ENCODE peak calls at places on chromosome 4, in six cellular contexts. Z is OCI-LY7; T is A549; B is CD4-positive, alpha-beta T cell; C is H9; O is heart right ventricle. V is an unnamed sample.

GRCh38 chr4:110124721-110125120 is 73.7 kb downstream of the ELOVL6 start:
- DNase-seq in Z (no peak), T (no peak), B (no peak), C (no peak), O (no peak), V (peak; percentile 28)

GRCh38 chr4:3121596-3121995 is 47.1 kb downstream of the HTT start:
- DNase-seq in Z (no peak), T (no peak), B (no peak), C (no peak), O (no peak), V (no peak)

GRCh38 chr4:930827-931193 is 1.3 kb downstream of the GAK start:
- DNase-seq in Z (no peak), T (no peak), B (no peak), C (no peak), O (no peak), V (no peak)

GRCh38 chr4:79217043-79217442 is 108.8 kb downstream of the NAA11 start:
- DNase-seq in Z (no peak), T (no peak), B (no peak), C (peak; percentile 44), O (no peak), V (no peak)

GRCh38 chr4:151537726-151538125 is 128.8 kb downstream of the FHIP1A start:
- DNase-seq in Z (no peak), T (no peak), B (no peak), C (no peak), O (no peak), V (no peak)

GRCh38 chr4:180041576-180041975 is 2201.6 kb upstream of the TENM3 start:
- DNase-seq in Z (no peak), T (no peak), B (no peak), C (no peak), O (no peak), V (no peak)

GRCh38 chr4:141352775-141353544 is 132.3 kb downstream of the ZNF330 start:
- DNase-seq in Z (no peak), T (no peak), B (no peak), C (no peak), O (no peak), V (no peak)

GRCh38 chr4:112735474-112735951 is 98.6 kb downstream of the LARP7 start:
- DNase-seq in Z (peak; percentile 42), T (no peak), B (no peak), C (no peak), O (no peak), V (peak; percentile 49)

GRCh38 chr4:22668301-22668700 is 24.4 kb upstream of the GBA3 start:
- DNase-seq in Z (no peak), T (no peak), B (no peak), C (no peak), O (no peak), V (no peak)

GRCh38 chr4:139301821-139302611 is at the start of gene NDUFC1:
- DNase-seq in Z (peak; percentile 80), T (peak; percentile 59), B (peak; percentile 27), C (peak; percentile 61), O (peak; percentile 43), V (peak; percentile 55)

GRCh38 chr4:122827258-122827887 is 742 bp downstream of the FGF2 start:
- DNase-seq in Z (peak; percentile 1), T (no peak), B (no peak), C (no peak), O (peak; percentile 60), V (peak; percentile 79)

GRCh38 chr4:71732066-71732465 is 51.8 kb downstream of the GC start:
- DNase-seq in Z (no peak), T (no peak), B (no peak), C (no peak), O (no peak), V (no peak)

GRCh38 chr4:121711263-121712000 is 14.7 kb upstream of the ANXA5 start:
- DNase-seq in Z (no peak), T (peak; percentile 74), B (no peak), C (peak; percentile 96), O (peak; percentile 85), V (peak; percentile 44)

GRCh38 chr4:15779336-15779735 is 1.2 kb downstream of the CD38 start:
- DNase-seq in Z (no peak), T (peak; percentile 75), B (no peak), C (peak; percentile 51), O (peak; percentile 29), V (no peak)

GRCh38 chr4:85591361-85592098 is 116.6 kb downstream of the ARHGAP24 start:
- DNase-seq in Z (no peak), T (peak; percentile 4), B (no peak), C (no peak), O (no peak), V (no peak)

GRCh38 chr4:140037353-140038030 is 116.5 kb downstream of the MAML3 start:
- DNase-seq in Z (no peak), T (peak; percentile 93), B (no peak), C (no peak), O (no peak), V (no peak)

GRCh38 chr4:27366424-27366823 is 505.8 kb downstream of the STIM2 start:
- DNase-seq in Z (no peak), T (no peak), B (no peak), C (no peak), O (no peak), V (no peak)

GRCh38 chr4:108068422-108068821 is 78.7 kb downstream of the HADH start:
- DNase-seq in Z (no peak), T (no peak), B (no peak), C (no peak), O (no peak), V (no peak)

GRCh38 chr4:183096276-183096965 is 2.6 kb upstream of the WWC2 start:
- DNase-seq in Z (no peak), T (no peak), B (no peak), C (no peak), O (no peak), V (no peak)

GRCh38 chr4:91322961-91323360 is 980.8 kb upstream of the GRID2 start:
- DNase-seq in Z (no peak), T (no peak), B (no peak), C (no peak), O (no peak), V (no peak)

GRCh38 chr4:6633091-6633906 is 7.2 kb upstream of the MRFAP1 start:
- DNase-seq in Z (peak; percentile 74), T (no peak), B (no peak), C (no peak), O (no peak), V (no peak)

GRCh38 chr4:158667651-158668198 is 4.0 kb downstream of the C4orf46 start:
- DNase-seq in Z (peak; percentile 31), T (peak; percentile 53), B (no peak), C (no peak), O (no peak), V (peak; percentile 28)

GRCh38 chr4:15344041-15344440 is 83.8 kb upstream of the C1QTNF7 start:
- DNase-seq in Z (no peak), T (no peak), B (no peak), C (no peak), O (no peak), V (no peak)

GRCh38 chr4:161936625-161937133 is 227.1 kb downstream of the FSTL5 start:
- DNase-seq in Z (no peak), T (peak; percentile 17), B (no peak), C (no peak), O (no peak), V (no peak)

GRCh38 chr4:72712997-72713396 is 144.0 kb upstream of the ADAMTS3 start:
- DNase-seq in Z (no peak), T (no peak), B (no peak), C (no peak), O (no peak), V (no peak)

DNA sequence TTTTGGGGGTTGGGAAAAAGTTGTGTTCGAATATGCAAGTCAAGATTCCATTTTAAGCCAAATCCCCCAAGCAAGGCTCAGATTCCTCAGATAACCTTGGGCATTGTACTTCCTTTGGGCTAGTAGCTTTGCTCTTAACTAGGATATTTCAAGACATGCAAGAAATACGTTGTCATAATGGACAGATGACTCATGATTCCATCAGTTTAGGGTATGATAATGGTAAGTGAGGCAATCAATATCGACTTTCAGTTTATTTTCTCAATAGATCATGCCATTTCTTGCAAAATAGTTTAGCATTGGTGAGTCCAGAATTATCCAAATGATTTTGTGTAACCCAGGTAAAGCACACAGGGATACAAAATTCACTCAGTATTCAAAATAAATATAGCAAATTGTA is 25.4 kb downstream of the CFAP299 start:
- DNase-seq in Z (no peak), T (no peak), B (no peak), C (no peak), O (no peak), V (no peak)
- TF ChIP-seq CTCF in Z (no peak), T (no peak), B (no peak), C (no peak), O (no peak), V (no peak)

DNA sequence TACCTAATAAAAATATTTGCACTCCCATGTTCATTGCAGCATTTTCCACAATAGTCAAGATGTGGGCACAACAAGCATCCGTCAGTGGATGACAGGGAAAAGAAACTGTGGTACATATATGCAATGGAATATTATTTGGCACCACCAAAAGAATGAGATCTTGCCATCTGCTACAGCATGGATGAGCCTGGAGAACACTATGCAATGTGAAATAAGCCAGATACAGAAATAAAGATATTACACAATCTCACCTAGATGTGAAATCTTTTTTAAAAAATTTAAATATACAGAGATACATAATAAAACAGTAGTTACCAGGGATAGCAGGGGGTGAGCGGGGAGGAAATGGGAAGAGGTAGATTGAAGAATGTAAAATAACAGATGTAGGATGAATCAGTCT is 44.8 kb downstream of the LDB2 start:
- DNase-seq in Z (no peak), T (no peak), B (no peak), C (no peak), O (no peak), V (no peak)
- TF ChIP-seq CTCF in Z (no peak), T (no peak), B (no peak), C (no peak), O (no peak), V (no peak)

GRCh38 chr4:115042496-115042895 is 70.9 kb downstream of the NDST4 start:
- DNase-seq in Z (peak; percentile 2), T (peak; percentile 6), B (no peak), C (no peak), O (no peak), V (no peak)
- TF ChIP-seq CTCF in Z (peak; percentile 53), T (no peak), B (no peak), C (peak; percentile 72), O (no peak), V (peak; percentile 15)

GRCh38 chr4:89164400-89164799 is 53.1 kb downstream of the TIGD2 start:
- DNase-seq in Z (no peak), T (peak; percentile 29), B (no peak), C (no peak), O (no peak), V (no peak)

GRCh38 chr4:89160806-89161205 is 49.5 kb downstream of the TIGD2 start:
- DNase-seq in Z (no peak), T (no peak), B (no peak), C (no peak), O (no peak), V (no peak)

GRCh38 chr4:89161841-89162240 is 50.5 kb downstream of the TIGD2 start:
- DNase-seq in Z (no peak), T (no peak), B (no peak), C (no peak), O (no peak), V (no peak)

GRCh38 chr4:89162987-89163386 is 51.7 kb downstream of the TIGD2 start:
- DNase-seq in Z (no peak), T (no peak), B (no peak), C (no peak), O (no peak), V (no peak)

DNA sequence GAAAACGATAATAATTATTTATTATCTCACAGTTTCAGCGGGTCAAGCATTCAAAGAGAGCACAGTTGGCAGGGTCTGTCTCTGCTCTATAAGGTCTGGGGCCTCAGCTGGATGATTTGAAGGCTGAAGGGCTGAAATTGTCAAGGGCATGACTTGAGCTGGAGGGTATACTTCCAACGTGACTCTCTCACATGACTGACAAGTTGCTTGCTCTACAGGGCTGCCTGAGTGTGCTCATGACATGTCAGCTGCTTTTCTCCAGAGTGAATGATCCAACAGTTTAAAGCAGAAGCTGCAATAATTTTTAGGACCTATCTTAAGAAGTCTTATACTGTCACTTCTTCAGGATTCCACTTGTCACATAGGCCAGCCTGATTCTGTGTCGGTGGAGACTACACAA is 51.2 kb downstream of the TIGD2 start:
- DNase-seq in Z (no peak), T (no peak), B (no peak), C (no peak), O (no peak), V (no peak)
- TF ChIP-seq CTCF in Z (no peak), T (no peak), B (no peak), C (no peak), O (no peak), V (no peak)